ENCODE peak calls at places on chromosomes 13 and 19, in four cellular contexts. B is dorsolateral prefrontal cortex, R is fibroblast of mammary gland, M is OCI-LY7. W is an unnamed sample.

GRCh38 chr19:23531976-23532375 is 136.7 kb upstream of the ZNF91 start:
- DNase-seq in B (no peak), R (no peak), M (no peak), W (no peak)

GRCh38 chr19:16814526-16815100 is 14.6 kb upstream of the SIN3B start:
- DNase-seq in B (no peak), R (peak), M (no peak), W (no peak)

GRCh38 chr19:39582442-39582841 is 19.9 kb upstream of the LGALS13 start:
- DNase-seq in B (no peak), R (no peak), M (no peak), W (no peak)

GRCh38 chr13:45349438-45349837 is 8.5 kb upstream of the TPT1 start:
- DNase-seq in B (no peak), R (no peak), M (no peak), W (no peak)

GRCh38 chr19:41030651-41031050 is 39.6 kb downstream of the CYP2B6 start:
- DNase-seq in B (no peak), R (no peak), M (no peak), W (no peak)

GRCh38 chr13:50713849-50714248 is 129.6 kb downstream of the DLEU7 start:
- DNase-seq in B (no peak), R (peak), M (peak), W (peak)

GRCh38 chr19:15210323-15210774 is 9.6 kb upstream of the NOTCH3 start:
- DNase-seq in B (no peak), R (peak), M (no peak), W (peak)

GRCh38 chr13:49791753-49792549 is 531 bp downstream of the KPNA3 start:
- DNase-seq in B (peak), R (peak), M (peak), W (peak)

GRCh38 chr19:49210108-49210900 is 52.7 kb downstream of the TRPM4 start:
- DNase-seq in B (no peak), R (peak), M (peak), W (peak)

GRCh38 chr19:2546128-2547032 is 70.5 kb downstream of the GADD45B start:
- DNase-seq in B (peak), R (peak), M (no peak), W (no peak)

GRCh38 chr19:16739546-16739945 is 19.9 kb downstream of the NWD1 start:
- DNase-seq in B (no peak), R (no peak), M (no peak), W (no peak)

GRCh38 chr19:58397533-58398037 is 2.1 kb downstream of the RNF225 start:
- DNase-seq in B (no peak), R (no peak), M (no peak), W (no peak)

GRCh38 chr19:17075860-17076538 is 422 bp downstream of the MYO9B start:
- DNase-seq in B (no peak), R (peak), M (peak), W (peak)

DNA sequence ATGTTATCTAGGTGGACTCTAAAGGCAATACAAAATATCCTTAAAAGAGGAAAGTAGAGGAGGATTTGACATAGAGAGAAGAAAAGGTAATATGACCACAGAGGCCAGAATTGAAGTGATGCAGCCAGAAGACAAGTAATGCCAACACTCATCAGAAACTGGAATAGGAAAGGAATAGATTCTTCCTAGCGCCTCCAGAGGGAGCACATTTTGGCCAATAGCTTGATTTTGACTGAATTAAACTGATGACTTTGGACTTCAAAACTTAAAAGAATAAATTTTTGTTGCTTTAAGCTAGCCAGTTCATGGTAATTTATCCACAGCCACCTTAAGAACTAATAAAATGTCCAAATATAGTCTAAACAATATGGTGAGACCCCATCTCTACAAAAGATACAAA is 1921.9 kb downstream of the OLFM4 start:
- DNase-seq in B (no peak), R (no peak), M (no peak), W (no peak)
- TF ChIP-seq CTCF in B (no peak), R (no peak), M (peak), W (no peak)

GRCh38 chr19:794989-795658 is 2.1 kb upstream of the PTBP1 start:
- DNase-seq in B (no peak), R (no peak), M (no peak), W (no peak)

GRCh38 chr19:797528-798414 is 519 bp downstream of the PTBP1 start:
- DNase-seq in B (peak), R (peak), M (peak), W (peak)

GRCh38 chr19:795691-796581 is 1.3 kb upstream of the PTBP1 start:
- DNase-seq in B (no peak), R (no peak), M (no peak), W (no peak)

GRCh38 chr19:798415-799075 is 1.3 kb downstream of the PTBP1 start:
- DNase-seq in B (no peak), R (no peak), M (peak), W (no peak)

DNA sequence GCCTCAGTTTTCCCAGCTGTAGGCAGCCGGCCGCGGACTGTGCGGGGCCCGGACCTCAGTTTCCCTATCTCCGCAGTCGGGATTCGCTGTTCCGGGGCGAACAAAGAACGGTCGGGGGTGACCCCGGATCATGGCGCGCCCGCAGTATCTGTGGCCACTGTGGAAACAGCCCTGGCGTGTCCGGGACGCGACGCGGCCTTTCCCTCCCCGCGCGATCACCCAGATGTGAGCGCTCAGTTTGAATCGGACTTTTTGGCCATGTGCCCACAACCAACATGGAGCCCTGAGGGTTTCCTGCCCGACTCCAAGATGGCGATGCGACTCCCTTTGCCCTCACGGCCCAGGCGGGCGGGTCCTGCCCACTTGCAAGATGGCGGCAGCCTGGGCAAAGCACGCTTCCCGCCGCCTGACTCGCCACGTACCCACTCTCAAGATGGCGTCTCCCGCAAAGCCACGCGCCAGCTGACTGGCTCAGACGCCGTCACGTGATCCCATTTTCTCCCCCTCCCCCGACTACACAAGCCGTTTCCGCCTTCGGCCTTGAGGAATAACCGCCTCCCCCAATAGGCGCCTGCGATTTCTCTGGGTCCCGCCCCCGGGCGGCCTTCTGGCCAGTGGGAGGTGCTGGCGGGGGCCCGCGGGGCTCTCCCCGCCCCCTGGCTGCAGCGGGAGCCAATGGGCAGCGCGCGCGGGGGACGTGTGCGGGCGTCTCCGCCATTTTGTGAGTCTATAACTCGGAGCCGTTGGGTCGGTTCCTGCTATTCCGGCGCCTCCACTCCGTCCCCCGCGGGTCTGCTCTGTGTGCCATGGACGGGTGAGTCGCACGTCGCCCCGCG is at the start of gene PTBP1:
- DNase-seq in B (peak), R (peak), M (peak), W (peak)
- TF ChIP-seq CTCF in B (no peak), R (no peak), M (no peak), W (no peak)

GRCh38 chr13:20461481-20461859 is 64.2 kb downstream of the CRYL1 start:
- DNase-seq in B (no peak), R (peak), M (no peak), W (peak)

GRCh38 chr13:20457670-20458069 is 68.0 kb downstream of the CRYL1 start:
- DNase-seq in B (no peak), R (no peak), M (no peak), W (no peak)

GRCh38 chr13:20461860-20462532 is 63.7 kb downstream of the CRYL1 start:
- DNase-seq in B (no peak), R (no peak), M (no peak), W (peak)

GRCh38 chr13:20460744-20461143 is 64.9 kb downstream of the CRYL1 start:
- DNase-seq in B (no peak), R (no peak), M (no peak), W (no peak)

GRCh38 chr13:20456737-20457136 is 68.9 kb downstream of the CRYL1 start:
- DNase-seq in B (no peak), R (no peak), M (no peak), W (no peak)
- TF ChIP-seq CTCF in B (no peak), R (no peak), M (no peak), W (no peak)

GRCh38 chr13:99596180-99596579 is 94.9 kb downstream of the TM9SF2 start:
- DNase-seq in B (no peak), R (no peak), M (no peak), W (no peak)

GRCh38 chr13:99601535-99601934 is 100.3 kb downstream of the TM9SF2 start:
- DNase-seq in B (no peak), R (no peak), M (no peak), W (no peak)

GRCh38 chr13:99604636-99605035 is 103.4 kb downstream of the TM9SF2 start:
- DNase-seq in B (no peak), R (no peak), M (no peak), W (no peak)

GRCh38 chr13:99605417-99606321 is 104.4 kb downstream of the TM9SF2 start:
- DNase-seq in B (no peak), R (peak), M (peak), W (peak)

GRCh38 chr13:99600318-99600717 is 99.0 kb downstream of the TM9SF2 start:
- DNase-seq in B (no peak), R (no peak), M (peak), W (no peak)
- TF ChIP-seq CTCF in B (no peak), R (peak), M (peak), W (no peak)

GRCh38 chr13:78976696-78977095 is 317.7 kb upstream of the OBI1 start:
- DNase-seq in B (no peak), R (no peak), M (no peak), W (no peak)

GRCh38 chr13:78977311-78977710 is 318.4 kb upstream of the OBI1 start:
- DNase-seq in B (no peak), R (no peak), M (no peak), W (no peak)

GRCh38 chr13:78972561-78972960 is 313.6 kb upstream of the OBI1 start:
- DNase-seq in B (no peak), R (no peak), M (no peak), W (no peak)

GRCh38 chr13:78971355-78971754 is 312.4 kb upstream of the OBI1 start:
- DNase-seq in B (no peak), R (no peak), M (no peak), W (no peak)
- TF ChIP-seq CTCF in B (no peak), R (no peak), M (no peak), W (no peak)

W was measured in MCF 10A.